ENCODE peak calls at places on chromosomes 16 and 17, in four cellular contexts. V is OCI-M1; S is stimulated activated CD4-positive, alpha-beta T cell treated with anti-CD3 and anti-CD28 coated beads, Interleukin-15, amount 100 ng/mL, for 24 hours; E is mucosa of gallbladder. U is an unnamed sample.

GRCh38 chr17:30429155-30429554 is 48.1 kb upstream of the GOSR1 start:
- DNase-seq in E (no peak), V (no peak), S (no peak), U (no peak)

GRCh38 chr16:937723-938122 is 33.1 kb downstream of the LMF1 start:
- DNase-seq in V (peak; percentile 1), S (no peak), E (no peak), U (no peak)

GRCh38 chr17:70365098-70365583 is 195.8 kb downstream of the KCNJ2 start:
- DNase-seq in S (no peak), E (no peak), V (peak; percentile 41), U (no peak)

GRCh38 chr17:45364531-45365390 is 47.9 kb upstream of the MAP3K14 start:
- DNase-seq in S (no peak), E (no peak), V (no peak), U (no peak)

GRCh38 chr16:16133943-16134604 is 89.2 kb downstream of the ABCC6 start:
- DNase-seq in E (no peak), V (no peak), S (no peak), U (no peak)

GRCh38 chr16:53753431-53753830 is 49.5 kb downstream of the FTO start:
- DNase-seq in E (no peak), V (peak; percentile 3), S (no peak), U (no peak)

GRCh38 chr16:29845656-29846055 is 17.4 kb downstream of the CDIPT start:
- DNase-seq in V (no peak), E (no peak), S (no peak), U (no peak)

GRCh38 chr17:39668141-39668924 is at the start of gene PNMT:
- DNase-seq in V (peak; percentile 83), E (peak; percentile 62), S (peak; percentile 86), U (peak; percentile 85)

GRCh38 chr17:79872762-79873161 is 33.5 kb upstream of the CBX4 start:
- DNase-seq in E (no peak), S (no peak), V (no peak), U (no peak)

GRCh38 chr16:10597184-10597583 is 16.8 kb upstream of the EMP2 start:
- DNase-seq in S (no peak), E (no peak), V (peak; percentile 17), U (no peak)

GRCh38 chr17:4635823-4636375 is 5.6 kb downstream of the ALOX15 start:
- DNase-seq in V (peak; percentile 22), S (peak; percentile 9), E (no peak), U (no peak)

GRCh38 chr17:17086585-17086984 is 44.3 kb downstream of the MPRIP start:
- DNase-seq in E (no peak), S (no peak), V (no peak), U (no peak)

GRCh38 chr17:80441133-80441578 is 26.2 kb downstream of the ENDOV start:
- DNase-seq in E (no peak), S (peak; percentile 58), V (peak; percentile 69), U (peak; percentile 46)

GRCh38 chr17:47735536-47736011 is 2.5 kb downstream of the TBX21 start:
- DNase-seq in V (no peak), S (no peak), E (no peak), U (no peak)

GRCh38 chr16:84582958-84583516 is 34.8 kb downstream of the COTL1 start:
- DNase-seq in E (no peak), S (no peak), V (no peak), U (no peak)

GRCh38 chr17:28908640-28909098 is 5.8 kb upstream of the DHRS13 start:
- DNase-seq in V (no peak), E (peak; percentile 70), S (no peak), U (no peak)

GRCh38 chr16:79656537-79657115 is 56.1 kb upstream of the MAF start:
- DNase-seq in S (no peak), V (no peak), E (no peak), U (no peak)

GRCh38 chr16:88329726-88330700 is 52.7 kb upstream of the ZNF469 start:
- DNase-seq in S (no peak), E (no peak), V (no peak), U (no peak)

GRCh38 chr16:4519274-4520058 is 19.1 kb downstream of the CDIP1 start:
- DNase-seq in V (no peak), S (no peak), E (no peak), U (no peak)

GRCh38 chr16:88469615-88470395 is 16.7 kb downstream of the ZFPM1 start:
- DNase-seq in E (no peak), V (no peak), S (peak; percentile 67), U (peak; percentile 27)

GRCh38 chr17:77736207-77736600 is 222.3 kb upstream of the TNRC6C start:
- DNase-seq in V (no peak), E (no peak), S (no peak), U (no peak)

GRCh38 chr16:57660715-57661463 is 7.2 kb upstream of the ADGRG3 start:
- DNase-seq in E (no peak), S (no peak), V (peak; percentile 8), U (no peak)

GRCh38 chr16:843771-844170 is 43.2 kb upstream of the GNG13 start:
- DNase-seq in S (no peak), E (no peak), V (no peak), U (no peak)

GRCh38 chr17:57935833-57936807 is 19.1 kb downstream of the CUEDC1 start:
- DNase-seq in V (peak; percentile 66), E (no peak), S (no peak), U (no peak)

GRCh38 chr17:38333635-38334295 is 10.0 kb downstream of the GPR179 start:
- DNase-seq in V (peak; percentile 74), S (peak; percentile 66), E (no peak), U (peak; percentile 70)

GRCh38 chr17:47778184-47778635 is 43.4 kb downstream of the OSBPL7 start:
- DNase-seq in S (no peak), V (no peak), E (no peak), U (no peak)

GRCh38 chr17:80254396-80255241 is 6.0 kb upstream of the RNF213 start:
- DNase-seq in V (peak; percentile 95), E (peak; percentile 72), S (peak; percentile 77), U (peak; percentile 81)

GRCh38 chr16:3158498-3159314 is 23.9 kb downstream of the ZNF213 start:
- DNase-seq in E (peak; percentile 85), V (peak; percentile 91), S (peak; percentile 88), U (peak; percentile 80)

GRCh38 chr16:67006930-67007658 is 18.7 kb downstream of the CES4A start:
- DNase-seq in S (no peak), E (no peak), V (no peak), U (no peak)

U was measured in activated T-cell treated with anti-CD3 and anti-CD28 coated beads, Interleukin-2, amount 50 U/mL, for 72 hours.